ENCODE peak calls at places on chromosomes 5 and 9, in four cellular contexts. One of them, this sample, is unnamed.

GRCh38 chr9:136762915-136763648 is 1.2 kb downstream of the LCN15 start:
- DNase-seq in A549: peak; percentile 49
- DNase-seq in IMR-90: no peak
- DNase-seq in ovary: peak; percentile 40
- DNase-seq in this sample: peak; percentile 48

GRCh38 chr9:95137587-95138145 is 179.8 kb downstream of the FANCC start:
- DNase-seq in A549: no peak
- DNase-seq in IMR-90: no peak
- DNase-seq in ovary: no peak
- DNase-seq in this sample: no peak

GRCh38 chr5:72255670-72256069 is 64.4 kb downstream of the MRPS27 start:
- DNase-seq in A549: no peak
- DNase-seq in IMR-90: no peak
- DNase-seq in ovary: no peak
- DNase-seq in this sample: no peak

GRCh38 chr9:93198117-93198838 is 14.3 kb downstream of the WNK2 start:
- DNase-seq in A549: no peak
- DNase-seq in IMR-90: no peak
- DNase-seq in ovary: no peak
- DNase-seq in this sample: no peak

GRCh38 chr9:70403166-70403565 is 11.3 kb downstream of the KLF9 start:
- DNase-seq in A549: no peak
- DNase-seq in IMR-90: no peak
- DNase-seq in ovary: peak; percentile 28
- DNase-seq in this sample: no peak

GRCh38 chr5:34415559-34416198 is 240.4 kb upstream of the RAI14 start:
- DNase-seq in A549: no peak
- DNase-seq in IMR-90: peak; percentile 63
- DNase-seq in ovary: no peak
- DNase-seq in this sample: no peak

GRCh38 chr5:139746691-139747582 is 48.7 kb upstream of the PSD2 start:
- DNase-seq in A549: no peak
- DNase-seq in IMR-90: peak; percentile 46
- DNase-seq in ovary: peak; percentile 33
- DNase-seq in this sample: peak; percentile 86

GRCh38 chr9:108885643-108886348 is 23.7 kb downstream of the ACTL7A start:
- DNase-seq in A549: peak; percentile 52
- DNase-seq in IMR-90: peak; percentile 84
- DNase-seq in ovary: peak; percentile 91
- DNase-seq in this sample: no peak

GRCh38 chr5:530001-530400 is 5.8 kb upstream of the SLC9A3 start:
- DNase-seq in A549: no peak
- DNase-seq in IMR-90: no peak
- DNase-seq in ovary: no peak
- DNase-seq in this sample: no peak

GRCh38 chr5:174096619-174097018 is 51.1 kb downstream of the NSG2 start:
- DNase-seq in A549: no peak
- DNase-seq in IMR-90: no peak
- DNase-seq in ovary: no peak
- DNase-seq in this sample: no peak

GRCh38 chr5:88996366-88996765 is 113.4 kb upstream of the MEF2C start:
- DNase-seq in A549: no peak
- DNase-seq in IMR-90: no peak
- DNase-seq in ovary: no peak
- DNase-seq in this sample: no peak

GRCh38 chr5:115685966-115686691 is 60.3 kb upstream of the TMED7 start:
- DNase-seq in A549: no peak
- DNase-seq in IMR-90: no peak
- DNase-seq in ovary: peak; percentile 23
- DNase-seq in this sample: no peak

GRCh38 chr5:170293273-170293672 is 4.3 kb downstream of the LCP2 start:
- DNase-seq in A549: no peak
- DNase-seq in IMR-90: no peak
- DNase-seq in ovary: no peak
- DNase-seq in this sample: peak; percentile 92

GRCh38 chr9:84239341-84239740 is 101.2 kb downstream of the SLC28A3 start:
- DNase-seq in A549: no peak
- DNase-seq in IMR-90: peak; percentile 13
- DNase-seq in ovary: no peak
- DNase-seq in this sample: no peak

GRCh38 chr5:113035096-113035495 is 58.5 kb downstream of the DCP2 start:
- DNase-seq in A549: no peak
- DNase-seq in IMR-90: no peak
- DNase-seq in ovary: no peak
- DNase-seq in this sample: no peak

GRCh38 chr5:110751902-110752762 is 13.3 kb downstream of the SLC25A46 start:
- DNase-seq in A549: no peak
- DNase-seq in IMR-90: peak; percentile 88
- DNase-seq in ovary: no peak
- DNase-seq in this sample: no peak

GRCh38 chr9:135602789-135603481 is 36.4 kb downstream of the GLT6D1 start:
- DNase-seq in A549: peak; percentile 39
- DNase-seq in IMR-90: peak; percentile 27
- DNase-seq in ovary: peak; percentile 24
- DNase-seq in this sample: peak; percentile 28

GRCh38 chr5:78545406-78545805 is 103.2 kb downstream of the LHFPL2 start:
- DNase-seq in A549: no peak
- DNase-seq in IMR-90: no peak
- DNase-seq in ovary: no peak
- DNase-seq in this sample: no peak
- H3K4me1 ChIP-seq in A549: peaks cover 16% of the 10 kb centered on the region
- H3K4me1 ChIP-seq in IMR-90: peaks cover 32% of the 10 kb centered on the region
- H3K4me1 ChIP-seq in ovary: peaks cover 21% of the 10 kb centered on the region
- H3K4me1 ChIP-seq in this sample: no peaks in the 10 kb centered on the region

DNA sequence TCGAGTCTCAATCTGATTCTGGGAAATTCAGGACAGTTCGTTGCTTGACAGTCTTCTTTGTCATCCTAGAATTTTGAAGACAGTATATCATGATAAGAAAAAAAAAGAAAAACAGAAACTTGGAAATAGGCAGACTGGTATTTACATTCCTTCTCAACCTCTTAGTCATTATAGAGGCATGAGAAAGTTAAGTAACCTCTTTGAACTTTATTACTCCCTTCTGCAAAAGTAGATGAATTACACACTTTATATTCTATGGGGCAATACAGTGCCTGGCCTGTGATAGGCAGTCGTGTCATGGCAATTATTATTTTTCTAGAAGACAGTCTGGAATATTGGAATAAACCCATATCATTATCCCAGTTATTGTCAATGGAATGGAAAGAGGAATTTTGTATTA is 828.9 kb downstream of the TLR4 start:
- DNase-seq in A549: no peak
- DNase-seq in IMR-90: no peak
- DNase-seq in ovary: no peak
- DNase-seq in this sample: no peak
- H3K9me3 ChIP-seq in A549: no peaks in the 10 kb centered on the region
- H3K9me3 ChIP-seq in IMR-90: peaks cover 2% of the 10 kb centered on the region
- H3K9me3 ChIP-seq in ovary: no peaks in the 10 kb centered on the region
- H3K9me3 ChIP-seq in this sample: no peaks in the 10 kb centered on the region

GRCh38 chr5:77087484-77088291 is 603 bp upstream of the ZBED3 start:
- DNase-seq in A549: no peak
- DNase-seq in IMR-90: peak; percentile 5
- DNase-seq in ovary: peak; percentile 44
- DNase-seq in this sample: no peak

GRCh38 chr5:77082280-77082679 is 4.8 kb downstream of the ZBED3 start:
- DNase-seq in A549: no peak
- DNase-seq in IMR-90: no peak
- DNase-seq in ovary: no peak
- DNase-seq in this sample: no peak

GRCh38 chr5:77080905-77081304 is 6.2 kb downstream of the ZBED3 start:
- DNase-seq in A549: no peak
- DNase-seq in IMR-90: no peak
- DNase-seq in ovary: no peak
- DNase-seq in this sample: no peak

GRCh38 chr5:77083088-77083487 is 4.0 kb downstream of the ZBED3 start:
- DNase-seq in A549: no peak
- DNase-seq in IMR-90: no peak
- DNase-seq in ovary: no peak
- DNase-seq in this sample: no peak

GRCh38 chr5:77086611-77087483 is at the start of gene ZBED3:
- DNase-seq in A549: peak; percentile 79
- DNase-seq in IMR-90: peak; percentile 74
- DNase-seq in ovary: peak; percentile 75
- DNase-seq in this sample: peak; percentile 85
- TF ChIP-seq POLR2A in A549: no peak
- TF ChIP-seq POLR2A in IMR-90: no peak
- TF ChIP-seq POLR2A in ovary: no peak
- TF ChIP-seq POLR2A in this sample: no peak

GRCh38 chr9:121372239-121372562 is 2.2 kb upstream of the STOM start:
- DNase-seq in A549: no peak
- DNase-seq in IMR-90: no peak
- DNase-seq in ovary: no peak
- DNase-seq in this sample: no peak
- H3K4me1 ChIP-seq in A549: peaks cover 75% of the 10 kb centered on the region
- H3K4me1 ChIP-seq in IMR-90: peaks cover 14% of the 10 kb centered on the region
- H3K4me1 ChIP-seq in ovary: peaks cover 18% of the 10 kb centered on the region
- H3K4me1 ChIP-seq in this sample: peaks cover 8% of the 10 kb centered on the region

GRCh38 chr5:4372481-4372880 is 767.6 kb upstream of the ADAMTS16 start:
- DNase-seq in A549: no peak
- DNase-seq in IMR-90: no peak
- DNase-seq in ovary: no peak
- DNase-seq in this sample: no peak

GRCh38 chr5:4374866-4375265 is 765.3 kb upstream of the ADAMTS16 start:
- DNase-seq in A549: no peak
- DNase-seq in IMR-90: no peak
- DNase-seq in ovary: no peak
- DNase-seq in this sample: no peak

GRCh38 chr5:4370218-4370617 is 769.9 kb upstream of the ADAMTS16 start:
- DNase-seq in A549: no peak
- DNase-seq in IMR-90: no peak
- DNase-seq in ovary: no peak
- DNase-seq in this sample: no peak

GRCh38 chr5:4373051-4373450 is 767.1 kb upstream of the ADAMTS16 start:
- DNase-seq in A549: no peak
- DNase-seq in IMR-90: no peak
- DNase-seq in ovary: no peak
- DNase-seq in this sample: no peak

DNA sequence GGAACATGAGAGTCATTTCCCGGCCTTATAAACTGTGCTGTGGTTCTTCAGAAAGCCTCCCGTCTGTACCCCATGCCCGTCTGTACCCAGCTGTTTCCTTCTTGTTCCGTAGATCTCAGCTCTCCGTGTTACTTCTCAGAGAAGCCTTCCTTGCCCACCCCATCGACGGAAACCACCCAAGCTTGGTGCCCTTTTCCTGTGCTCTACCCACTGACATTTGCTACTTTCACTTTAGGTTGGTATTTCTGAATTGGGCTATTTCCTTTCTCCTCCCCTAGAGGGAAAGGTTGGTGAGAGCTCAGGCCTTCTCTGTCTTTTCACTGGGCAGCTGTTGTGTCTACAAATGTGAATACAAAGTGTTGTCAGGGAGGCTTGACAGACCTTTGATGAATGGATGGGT is 764.5 kb upstream of the ADAMTS16 start:
- DNase-seq in A549: no peak
- DNase-seq in IMR-90: no peak
- DNase-seq in ovary: no peak
- DNase-seq in this sample: no peak
- H3K9me3 ChIP-seq in A549: no peaks in the 10 kb centered on the region
- H3K9me3 ChIP-seq in IMR-90: peaks cover 16% of the 10 kb centered on the region
- H3K9me3 ChIP-seq in ovary: no peaks in the 10 kb centered on the region
- H3K9me3 ChIP-seq in this sample: no peaks in the 10 kb centered on the region

GRCh38 chr5:172892713-172893112 is 58.7 kb downstream of the ERGIC1 start:
- DNase-seq in A549: no peak
- DNase-seq in IMR-90: no peak
- DNase-seq in ovary: peak; percentile 54
- DNase-seq in this sample: no peak
- TF ChIP-seq POLR2A in A549: no peak
- TF ChIP-seq POLR2A in IMR-90: no peak
- TF ChIP-seq POLR2A in ovary: no peak
- TF ChIP-seq POLR2A in this sample: no peak

DNA sequence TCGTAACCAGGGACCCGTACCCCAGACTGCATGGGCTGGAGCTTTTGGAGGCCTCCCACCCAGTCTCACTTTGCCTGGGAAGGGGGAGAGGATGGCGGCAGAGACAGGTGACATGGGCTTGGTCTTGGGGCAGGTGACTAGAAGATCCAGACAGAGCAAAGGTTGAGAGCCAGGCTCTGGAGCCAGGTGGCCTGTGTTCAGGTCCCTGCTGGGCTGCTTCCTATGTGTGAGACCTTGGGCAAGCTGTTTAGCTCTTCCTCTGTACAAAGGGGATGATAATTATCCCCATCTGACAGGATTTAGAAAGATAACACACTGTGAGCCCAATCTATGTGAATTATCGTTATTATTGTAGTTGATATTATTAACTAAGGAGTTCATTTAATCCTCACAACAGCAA is 16.1 kb upstream of the NDST1 start:
- DNase-seq in A549: no peak
- DNase-seq in IMR-90: no peak
- DNase-seq in ovary: no peak
- DNase-seq in this sample: no peak
- H3K4me1 ChIP-seq in A549: peaks cover 80% of the 10 kb centered on the region
- H3K4me1 ChIP-seq in IMR-90: peaks cover 56% of the 10 kb centered on the region
- H3K4me1 ChIP-seq in ovary: peaks cover 39% of the 10 kb centered on the region
- H3K4me1 ChIP-seq in this sample: peaks cover 8% of the 10 kb centered on the region

DNA sequence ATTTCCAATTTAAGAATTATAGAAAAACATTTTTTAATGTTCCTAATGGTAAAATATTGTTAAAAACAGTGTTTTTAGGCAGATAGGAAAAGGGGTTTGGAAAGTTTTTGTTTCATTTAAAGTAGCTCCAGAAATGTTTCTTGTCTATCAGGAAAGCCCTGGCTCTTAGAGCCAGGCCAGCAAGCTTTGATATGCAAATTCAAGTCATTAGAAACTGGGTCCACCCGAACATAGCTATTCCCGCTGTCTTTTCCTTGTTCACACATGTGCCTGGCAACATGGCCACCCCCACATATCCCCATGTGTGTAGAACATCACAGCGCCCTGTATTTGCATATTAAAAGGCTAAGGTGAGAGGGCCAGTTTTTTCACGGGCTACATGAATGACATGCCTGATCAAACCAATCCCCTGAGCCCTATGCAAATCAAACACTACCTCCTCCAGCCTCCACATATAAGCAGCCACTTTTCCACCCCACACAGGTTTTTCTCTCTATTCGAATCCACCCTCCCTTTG is 925.3 kb upstream of the CDH10 start:
- DNase-seq in A549: no peak
- DNase-seq in IMR-90: no peak
- DNase-seq in ovary: no peak
- DNase-seq in this sample: no peak
- H3K9me3 ChIP-seq in A549: no peaks in the 10 kb centered on the region
- H3K9me3 ChIP-seq in IMR-90: peaks cover 4% of the 10 kb centered on the region
- H3K9me3 ChIP-seq in ovary: no peaks in the 10 kb centered on the region
- H3K9me3 ChIP-seq in this sample: no peaks in the 10 kb centered on the region

GRCh38 chr9:130606887-130607582 is 27.7 kb downstream of the FUBP3 start:
- DNase-seq in A549: no peak
- DNase-seq in IMR-90: peak; percentile 25
- DNase-seq in ovary: no peak
- DNase-seq in this sample: no peak
- TF ChIP-seq POLR2A in A549: no peak
- TF ChIP-seq POLR2A in IMR-90: no peak
- TF ChIP-seq POLR2A in ovary: no peak
- TF ChIP-seq POLR2A in this sample: no peak